ENCODE peak calls at places on chromosomes 13 and 19, in nine cellular contexts. One of them, this sample, is unnamed.

GRCh38 chr19:2491130-2491801 is 15.3 kb downstream of the GADD45B start:
- DNase-seq in brain microvascular endothelial cell: peak
- DNase-seq in adrenal gland: no peak
- DNase-seq in cardiac fibroblast: peak
- DNase-seq in kidney epithelial cell: peak
- DNase-seq in thoracic aorta: no peak
- DNase-seq in cardiac muscle cell: no peak
- DNase-seq in lung: peak
- DNase-seq in GM10248: no peak
- DNase-seq in this sample: peak

GRCh38 chr13:110546933-110547332 is 14.6 kb downstream of the RAB20 start:
- DNase-seq in thoracic aorta: no peak
- DNase-seq in lung: peak
- DNase-seq in cardiac muscle cell: no peak
- DNase-seq in adrenal gland: peak
- DNase-seq in cardiac fibroblast: peak
- DNase-seq in brain microvascular endothelial cell: peak
- DNase-seq in GM10248: no peak
- DNase-seq in kidney epithelial cell: peak
- DNase-seq in this sample: peak

GRCh38 chr13:73608157-73608516 is 526.1 kb downstream of the KLF12 start:
- DNase-seq in GM10248: no peak
- DNase-seq in thoracic aorta: no peak
- DNase-seq in adrenal gland: no peak
- DNase-seq in brain microvascular endothelial cell: no peak
- DNase-seq in cardiac fibroblast: no peak
- DNase-seq in kidney epithelial cell: no peak
- DNase-seq in cardiac muscle cell: no peak
- DNase-seq in lung: no peak
- DNase-seq in this sample: no peak

GRCh38 chr13:75647126-75647784 is 11.1 kb downstream of the LMO7 start:
- DNase-seq in cardiac muscle cell: no peak
- DNase-seq in brain microvascular endothelial cell: no peak
- DNase-seq in cardiac fibroblast: peak
- DNase-seq in lung: no peak
- DNase-seq in GM10248: peak
- DNase-seq in kidney epithelial cell: no peak
- DNase-seq in adrenal gland: no peak
- DNase-seq in thoracic aorta: no peak
- DNase-seq in this sample: no peak

GRCh38 chr13:99967498-99967883 is 4.1 kb downstream of the ZIC5 start:
- DNase-seq in cardiac muscle cell: no peak
- DNase-seq in cardiac fibroblast: no peak
- DNase-seq in kidney epithelial cell: no peak
- DNase-seq in brain microvascular endothelial cell: no peak
- DNase-seq in thoracic aorta: no peak
- DNase-seq in lung: no peak
- DNase-seq in adrenal gland: no peak
- DNase-seq in GM10248: no peak
- DNase-seq in this sample: no peak

GRCh38 chr19:49109569-49110233 is 4.5 kb upstream of the LIN7B start:
- DNase-seq in thoracic aorta: no peak
- DNase-seq in cardiac fibroblast: no peak
- DNase-seq in cardiac muscle cell: no peak
- DNase-seq in kidney epithelial cell: no peak
- DNase-seq in adrenal gland: no peak
- DNase-seq in lung: no peak
- DNase-seq in GM10248: no peak
- DNase-seq in brain microvascular endothelial cell: no peak
- DNase-seq in this sample: no peak

GRCh38 chr13:21318891-21319532 is 140.1 kb downstream of the ZDHHC20 start:
- DNase-seq in brain microvascular endothelial cell: no peak
- DNase-seq in cardiac fibroblast: no peak
- DNase-seq in adrenal gland: no peak
- DNase-seq in thoracic aorta: no peak
- DNase-seq in kidney epithelial cell: no peak
- DNase-seq in GM10248: no peak
- DNase-seq in lung: no peak
- DNase-seq in cardiac muscle cell: no peak
- DNase-seq in this sample: no peak

GRCh38 chr13:40796649-40797048 is 7.2 kb downstream of the SLC25A15 start:
- DNase-seq in cardiac muscle cell: no peak
- DNase-seq in thoracic aorta: no peak
- DNase-seq in kidney epithelial cell: no peak
- DNase-seq in lung: no peak
- DNase-seq in adrenal gland: no peak
- DNase-seq in GM10248: no peak
- DNase-seq in brain microvascular endothelial cell: no peak
- DNase-seq in cardiac fibroblast: no peak
- DNase-seq in this sample: no peak

GRCh38 chr13:67369895-67370660 is 139.9 kb upstream of the PCDH9 start:
- DNase-seq in brain microvascular endothelial cell: peak
- DNase-seq in thoracic aorta: no peak
- DNase-seq in cardiac fibroblast: peak
- DNase-seq in lung: no peak
- DNase-seq in cardiac muscle cell: no peak
- DNase-seq in GM10248: no peak
- DNase-seq in kidney epithelial cell: peak
- DNase-seq in adrenal gland: no peak
- DNase-seq in this sample: peak

GRCh38 chr13:28204043-28204442 is 65.7 kb downstream of the PAN3 start:
- DNase-seq in GM10248: no peak
- DNase-seq in brain microvascular endothelial cell: no peak
- DNase-seq in cardiac fibroblast: no peak
- DNase-seq in thoracic aorta: no peak
- DNase-seq in lung: no peak
- DNase-seq in kidney epithelial cell: no peak
- DNase-seq in cardiac muscle cell: no peak
- DNase-seq in adrenal gland: no peak
- DNase-seq in this sample: no peak

GRCh38 chr19:47230122-47230920 is 678 bp downstream of the BBC3 start:
- DNase-seq in brain microvascular endothelial cell: no peak
- DNase-seq in kidney epithelial cell: no peak
- DNase-seq in lung: peak
- DNase-seq in thoracic aorta: no peak
- DNase-seq in adrenal gland: peak
- DNase-seq in cardiac muscle cell: peak
- DNase-seq in GM10248: peak
- DNase-seq in cardiac fibroblast: peak
- DNase-seq in this sample: peak

GRCh38 chr13:110109910-110110309 is 197.0 kb downstream of the COL4A1 start:
- DNase-seq in cardiac fibroblast: peak
- DNase-seq in kidney epithelial cell: no peak
- DNase-seq in GM10248: no peak
- DNase-seq in lung: peak
- DNase-seq in brain microvascular endothelial cell: peak
- DNase-seq in thoracic aorta: peak
- DNase-seq in cardiac muscle cell: peak
- DNase-seq in adrenal gland: peak
- DNase-seq in this sample: peak

GRCh38 chr19:53328967-53329366 is 4.6 kb upstream of the ZNF845 start:
- DNase-seq in GM10248: no peak
- DNase-seq in brain microvascular endothelial cell: no peak
- DNase-seq in kidney epithelial cell: no peak
- DNase-seq in adrenal gland: peak
- DNase-seq in lung: peak
- DNase-seq in thoracic aorta: no peak
- DNase-seq in cardiac muscle cell: no peak
- DNase-seq in cardiac fibroblast: peak
- DNase-seq in this sample: no peak

GRCh38 chr13:106597759-106598395 is 29.9 kb upstream of the ARGLU1 start:
- DNase-seq in GM10248: no peak
- DNase-seq in lung: peak
- DNase-seq in adrenal gland: no peak
- DNase-seq in thoracic aorta: no peak
- DNase-seq in cardiac fibroblast: no peak
- DNase-seq in kidney epithelial cell: no peak
- DNase-seq in cardiac muscle cell: no peak
- DNase-seq in brain microvascular endothelial cell: no peak
- DNase-seq in this sample: no peak

DNA sequence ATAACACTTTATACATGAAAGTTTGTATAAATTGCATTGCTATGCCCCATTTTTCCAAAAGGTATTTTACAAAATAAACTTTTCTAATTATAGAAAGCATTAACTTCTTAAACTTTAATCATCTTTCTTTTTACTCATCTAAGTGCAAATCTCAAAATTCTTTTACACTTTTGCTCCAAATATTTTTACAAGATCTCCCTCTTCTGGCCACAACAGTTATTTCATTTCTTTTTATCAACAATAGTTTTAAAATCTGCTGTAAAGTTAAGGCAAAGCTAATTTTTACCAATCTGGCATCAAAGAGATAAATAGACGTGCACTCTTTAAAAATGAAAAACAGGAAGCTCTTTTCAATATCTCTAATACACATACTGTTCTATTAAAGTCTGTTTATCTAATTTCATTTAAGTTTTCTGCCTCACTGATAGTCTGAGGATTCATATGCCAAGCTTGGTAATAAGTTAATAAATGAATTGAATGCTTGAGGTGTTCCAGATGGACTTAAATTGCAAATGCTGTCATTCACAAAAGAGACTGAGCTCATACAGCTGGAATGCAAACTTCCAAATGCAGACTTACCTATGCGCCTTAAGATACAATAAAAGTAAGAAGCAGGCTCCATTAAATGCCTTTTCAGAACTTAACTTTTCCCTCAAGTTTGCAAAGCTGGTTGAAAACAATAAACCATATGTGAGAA is 583.0 kb upstream of the ATXN8OS start:
- DNase-seq in cardiac fibroblast: peak
- DNase-seq in brain microvascular endothelial cell: no peak
- DNase-seq in adrenal gland: no peak
- DNase-seq in kidney epithelial cell: peak
- DNase-seq in lung: no peak
- DNase-seq in GM10248: no peak
- DNase-seq in cardiac muscle cell: no peak
- DNase-seq in thoracic aorta: no peak
- DNase-seq in this sample: no peak
- TF ChIP-seq CTCF in cardiac fibroblast: no peak
- TF ChIP-seq CTCF in brain microvascular endothelial cell: no peak
- TF ChIP-seq CTCF in adrenal gland: peak
- TF ChIP-seq CTCF in kidney epithelial cell: peak
- TF ChIP-seq CTCF in lung: no peak
- TF ChIP-seq CTCF in GM10248: no peak
- TF ChIP-seq CTCF in cardiac muscle cell: peak
- TF ChIP-seq CTCF in thoracic aorta: no peak
- TF ChIP-seq CTCF in this sample: peak

GRCh38 chr13:111639196-111639705 is 318.8 kb downstream of the TEX29 start:
- DNase-seq in GM10248: no peak
- DNase-seq in lung: no peak
- DNase-seq in adrenal gland: no peak
- DNase-seq in brain microvascular endothelial cell: no peak
- DNase-seq in cardiac muscle cell: no peak
- DNase-seq in cardiac fibroblast: no peak
- DNase-seq in kidney epithelial cell: no peak
- DNase-seq in thoracic aorta: no peak
- DNase-seq in this sample: no peak

GRCh38 chr13:111636804-111637203 is 316.4 kb downstream of the TEX29 start:
- DNase-seq in GM10248: no peak
- DNase-seq in adrenal gland: no peak
- DNase-seq in thoracic aorta: no peak
- DNase-seq in cardiac muscle cell: no peak
- DNase-seq in cardiac fibroblast: no peak
- DNase-seq in kidney epithelial cell: no peak
- DNase-seq in lung: no peak
- DNase-seq in brain microvascular endothelial cell: no peak
- DNase-seq in this sample: no peak

GRCh38 chr13:111638233-111638632 is 317.8 kb downstream of the TEX29 start:
- DNase-seq in cardiac fibroblast: no peak
- DNase-seq in kidney epithelial cell: no peak
- DNase-seq in GM10248: no peak
- DNase-seq in cardiac muscle cell: no peak
- DNase-seq in adrenal gland: no peak
- DNase-seq in thoracic aorta: no peak
- DNase-seq in brain microvascular endothelial cell: no peak
- DNase-seq in lung: no peak
- DNase-seq in this sample: no peak

GRCh38 chr13:111636271-111636670 is 315.8 kb downstream of the TEX29 start:
- DNase-seq in GM10248: no peak
- DNase-seq in cardiac muscle cell: no peak
- DNase-seq in kidney epithelial cell: no peak
- DNase-seq in adrenal gland: no peak
- DNase-seq in brain microvascular endothelial cell: no peak
- DNase-seq in cardiac fibroblast: no peak
- DNase-seq in thoracic aorta: no peak
- DNase-seq in lung: no peak
- DNase-seq in this sample: no peak

GRCh38 chr13:111637365-111637764 is 316.9 kb downstream of the TEX29 start:
- DNase-seq in kidney epithelial cell: no peak
- DNase-seq in cardiac muscle cell: no peak
- DNase-seq in brain microvascular endothelial cell: no peak
- DNase-seq in adrenal gland: no peak
- DNase-seq in GM10248: no peak
- DNase-seq in thoracic aorta: no peak
- DNase-seq in lung: no peak
- DNase-seq in cardiac fibroblast: no peak
- DNase-seq in this sample: no peak
- TF ChIP-seq CTCF in kidney epithelial cell: no peak
- TF ChIP-seq CTCF in cardiac muscle cell: no peak
- TF ChIP-seq CTCF in brain microvascular endothelial cell: no peak
- TF ChIP-seq CTCF in adrenal gland: no peak
- TF ChIP-seq CTCF in GM10248: no peak
- TF ChIP-seq CTCF in thoracic aorta: no peak
- TF ChIP-seq CTCF in lung: no peak
- TF ChIP-seq CTCF in cardiac fibroblast: no peak
- TF ChIP-seq CTCF in this sample: no peak

GRCh38 chr19:19552811-19553210 is 14.7 kb downstream of the CILP2 start:
- DNase-seq in cardiac muscle cell: peak
- DNase-seq in brain microvascular endothelial cell: peak
- DNase-seq in GM10248: peak
- DNase-seq in kidney epithelial cell: no peak
- DNase-seq in lung: no peak
- DNase-seq in thoracic aorta: no peak
- DNase-seq in cardiac fibroblast: peak
- DNase-seq in adrenal gland: no peak
- DNase-seq in this sample: no peak
- TF ChIP-seq CTCF in cardiac muscle cell: peak
- TF ChIP-seq CTCF in brain microvascular endothelial cell: peak
- TF ChIP-seq CTCF in GM10248: peak
- TF ChIP-seq CTCF in kidney epithelial cell: peak
- TF ChIP-seq CTCF in lung: no peak
- TF ChIP-seq CTCF in thoracic aorta: peak
- TF ChIP-seq CTCF in cardiac fibroblast: peak
- TF ChIP-seq CTCF in adrenal gland: peak
- TF ChIP-seq CTCF in this sample: peak

DNA sequence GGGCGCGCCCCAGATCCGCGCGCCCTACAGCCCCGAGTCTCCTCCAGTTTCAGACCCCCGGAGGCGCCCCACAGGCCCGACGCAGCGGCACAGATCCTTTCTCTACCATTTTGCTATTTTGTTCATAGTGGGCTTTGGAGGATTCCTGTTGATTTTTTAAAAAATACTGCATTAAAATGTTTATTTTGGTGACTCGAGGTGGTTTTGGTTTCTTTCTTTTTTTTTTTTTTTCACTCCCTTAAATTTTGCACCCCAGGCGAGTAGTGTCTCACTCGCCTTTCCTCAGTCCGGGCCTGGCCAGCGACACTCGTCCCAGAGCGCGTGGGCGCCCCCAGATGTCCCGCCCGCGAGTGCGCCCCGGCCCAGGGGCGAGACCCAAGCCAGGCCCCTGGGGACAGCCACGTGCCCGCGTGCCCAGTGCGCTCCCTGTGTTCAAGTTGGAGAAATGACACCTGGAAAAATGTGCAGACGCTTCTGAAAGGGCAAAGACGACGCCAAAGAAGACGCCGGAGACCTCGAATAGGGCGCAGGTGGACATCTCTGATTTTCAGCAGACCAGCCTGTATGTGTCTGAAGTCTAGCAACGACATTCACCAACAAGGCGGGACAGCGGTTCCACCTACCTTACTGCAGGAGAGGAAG is 478 bp upstream of the INSR start:
- DNase-seq in thoracic aorta: peak
- DNase-seq in cardiac muscle cell: peak
- DNase-seq in lung: peak
- DNase-seq in kidney epithelial cell: no peak
- DNase-seq in adrenal gland: peak
- DNase-seq in GM10248: peak
- DNase-seq in brain microvascular endothelial cell: no peak
- DNase-seq in cardiac fibroblast: peak
- DNase-seq in this sample: peak
- TF ChIP-seq CTCF in thoracic aorta: peak
- TF ChIP-seq CTCF in cardiac muscle cell: peak
- TF ChIP-seq CTCF in lung: peak
- TF ChIP-seq CTCF in kidney epithelial cell: peak
- TF ChIP-seq CTCF in adrenal gland: peak
- TF ChIP-seq CTCF in GM10248: peak
- TF ChIP-seq CTCF in brain microvascular endothelial cell: no peak
- TF ChIP-seq CTCF in cardiac fibroblast: no peak
- TF ChIP-seq CTCF in this sample: peak

This sample was measured in HFFc6.